ENCODE peak calls at places on chromosomes 5 and 9, in seven cellular contexts. Q is esophagus squamous epithelium, W is A549, I is nephron progenitor cell, P is colonic mucosa, Y is lower lobe of right lung, O is foreskin keratinocyte. V is an unnamed sample.

GRCh38 chr5:77770293-77771005 is 5.7 kb downstream of the TBCA start:
- DNase-seq in Q (no peak), W (no peak), I (no peak), P (no peak), Y (no peak), O (peak), V (no peak)

GRCh38 chr9:126459965-126460843 is 133.6 kb downstream of the MVB12B start:
- DNase-seq in Q (no peak), W (no peak), I (no peak), P (no peak), Y (no peak), O (no peak), V (no peak)

GRCh38 chr5:151784141-151784540 is 12.4 kb downstream of the G3BP1 start:
- DNase-seq in Q (no peak), W (no peak), I (no peak), P (no peak), Y (no peak), O (no peak), V (no peak)

GRCh38 chr9:34624475-34624984 is 4.2 kb upstream of the DCTN3 start:
- DNase-seq in Q (no peak), W (no peak), I (peak), P (no peak), Y (no peak), O (no peak), V (no peak)

GRCh38 chr5:103232393-103232999 is 26.1 kb upstream of the MACIR start:
- DNase-seq in Q (no peak), W (peak), I (no peak), P (no peak), Y (no peak), O (no peak), V (peak)

GRCh38 chr5:139901971-139902370 is 106.4 kb downstream of the PSD2 start:
- DNase-seq in Q (no peak), W (no peak), I (no peak), P (no peak), Y (no peak), O (no peak), V (no peak)

GRCh38 chr9:86128235-86128822 is 29.0 kb upstream of the GOLM1 start:
- DNase-seq in Q (no peak), W (no peak), I (no peak), P (no peak), Y (no peak), O (no peak), V (no peak)

GRCh38 chr9:135509458-135509857 is 9.0 kb downstream of the MRPS2 start:
- DNase-seq in Q (no peak), W (no peak), I (no peak), P (no peak), Y (no peak), O (no peak), V (no peak)

GRCh38 chr5:99258819-99259218 is 330.0 kb upstream of the CHD1 start:
- DNase-seq in Q (no peak), W (no peak), I (no peak), P (no peak), Y (no peak), O (no peak), V (no peak)

GRCh38 chr5:15463231-15463630 is 36.7 kb upstream of the FBXL7 start:
- DNase-seq in Q (no peak), W (peak), I (no peak), P (no peak), Y (no peak), O (peak), V (peak)
- TF ChIP-seq CTCF in Q (peak), W (peak), I (peak), P (no peak), Y (peak), O (peak), V (peak)

GRCh38 chr5:33641722-33642505 is 201.1 kb downstream of the TARS1 start:
- DNase-seq in Q (no peak), W (no peak), I (no peak), P (no peak), Y (no peak), O (peak), V (peak)
- TF ChIP-seq CTCF in Q (no peak), W (no peak), I (no peak), P (no peak), Y (no peak), O (no peak), V (no peak)

GRCh38 chr5:64040496-64040895 is 78.3 kb upstream of the HTR1A start:
- DNase-seq in Q (no peak), W (no peak), I (no peak), P (no peak), Y (no peak), O (no peak), V (no peak)
- TF ChIP-seq CTCF in Q (no peak), W (no peak), I (no peak), P (no peak), Y (no peak), O (peak), V (no peak)

DNA sequence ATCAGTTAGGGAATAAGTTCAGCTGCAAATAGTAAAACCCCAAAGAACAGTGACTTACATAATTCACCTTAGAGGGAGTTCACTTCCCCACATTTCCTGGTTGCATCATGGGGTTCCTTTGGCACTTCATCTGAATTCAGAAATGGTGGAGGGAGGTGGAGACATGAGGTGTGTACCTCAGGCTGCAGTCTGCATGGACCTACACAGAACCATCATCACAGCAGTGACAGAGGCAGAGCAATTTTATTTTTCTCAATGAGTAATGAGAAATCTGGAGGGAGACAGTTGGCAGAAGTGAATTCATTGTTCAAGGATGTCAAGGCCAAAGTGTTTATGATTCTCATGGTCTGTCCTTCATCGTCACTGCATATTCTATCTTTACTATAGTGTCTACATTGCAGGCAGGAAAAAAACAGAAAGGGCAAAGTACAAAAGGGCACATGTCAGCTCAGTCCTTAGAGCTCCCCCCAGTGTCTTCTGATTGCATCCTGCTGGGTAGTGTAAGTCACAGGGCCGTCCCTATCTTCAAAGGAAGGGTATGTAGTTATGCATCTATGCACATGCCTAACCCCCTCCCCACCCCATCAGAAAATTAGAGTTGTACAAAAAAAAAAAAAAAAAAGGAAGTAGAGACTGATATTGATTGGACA is 132.8 kb upstream of the APC start:
- DNase-seq in Q (no peak), W (peak), I (no peak), P (peak), Y (no peak), O (no peak), V (no peak)
- TF ChIP-seq CTCF in Q (no peak), W (no peak), I (no peak), P (no peak), Y (peak), O (peak), V (peak)